ENCODE peak calls at places on chromosomes 12 and 14, in ten cellular contexts. L is coronary artery; Q is fibroblast of the aortic adventitia; R is fibroblast of mammary gland; I is fibroblast of lung; P is adrenal gland; E is lower leg skin; Y is psoas muscle; K is CD8-positive, alpha-beta T cell; M is prostate gland. U is an unnamed sample.

GRCh38 chr12:123387508-123388217 is 3.7 kb downstream of the KMT5A start:
- DNase-seq in R (no peak), L (no peak), I (no peak), P (no peak), E (no peak), Y (no peak), M (no peak), Q (no peak), K (no peak), U (no peak)

GRCh38 chr12:124024263-124024678 is 51.3 kb downstream of the ZNF664 start:
- DNase-seq in Q (peak), E (no peak), I (no peak), P (no peak), L (no peak), M (no peak), R (no peak), Y (no peak), K (no peak), U (no peak)

GRCh38 chr14:68507544-68508081 is 285.3 kb downstream of the ZFP36L1 start:
- DNase-seq in M (peak), R (no peak), Y (no peak), P (no peak), L (no peak), I (no peak), K (peak), E (no peak), Q (no peak), U (no peak)

GRCh38 chr12:48351022-48351708 is 446 bp upstream of the ZNF641 start:
- DNase-seq in R (peak), L (peak), I (peak), M (peak), P (peak), E (peak), Y (peak), K (no peak), Q (peak), U (no peak)

GRCh38 chr12:109089683-109090082 is 3.6 kb downstream of the ALKBH2 start:
- DNase-seq in Q (no peak), P (no peak), K (no peak), M (no peak), L (no peak), I (no peak), E (no peak), Y (no peak), R (no peak), U (no peak)

GRCh38 chr14:91920526-91920925 is 27.0 kb downstream of the FBLN5 start:
- DNase-seq in E (no peak), M (no peak), I (no peak), K (no peak), P (no peak), Y (no peak), Q (no peak), R (no peak), L (no peak), U (no peak)

GRCh38 chr12:123035841-123036240 is 55.4 kb downstream of the ARL6IP4 start:
- DNase-seq in R (no peak), Y (no peak), M (no peak), K (no peak), P (no peak), Q (no peak), I (no peak), L (no peak), E (no peak), U (no peak)

GRCh38 chr14:31221266-31221665 is 13.7 kb upstream of the HECTD1 start:
- DNase-seq in Q (no peak), M (no peak), Y (no peak), P (no peak), I (no peak), K (no peak), R (no peak), E (no peak), L (no peak), U (no peak)

GRCh38 chr12:12079291-12079690 is 8.6 kb downstream of the BCL2L14 start:
- DNase-seq in L (no peak), R (peak), P (no peak), M (no peak), E (no peak), Y (no peak), I (no peak), K (no peak), Q (peak), U (no peak)

GRCh38 chr12:14723763-14724162 is 27.4 kb upstream of the GUCY2C start:
- DNase-seq in Y (no peak), R (peak), Q (peak), L (peak), K (peak), M (peak), I (peak), P (peak), E (peak), U (no peak)

GRCh38 chr12:120758798-120759590 is 33.4 kb downstream of the ACADS start:
- DNase-seq in Y (no peak), P (no peak), M (no peak), R (no peak), E (no peak), I (no peak), L (peak), Q (no peak), K (no peak), U (no peak)

GRCh38 chr14:104870368-104871144 is 5.5 kb downstream of the CEP170B start:
- DNase-seq in Q (no peak), E (no peak), Y (peak), K (peak), R (no peak), P (no peak), I (no peak), M (no peak), L (no peak), U (no peak)

GRCh38 chr12:57430117-57430930 is 519 bp downstream of the R3HDM2 start:
- DNase-seq in E (peak), Y (peak), L (peak), P (peak), M (no peak), I (peak), K (peak), R (peak), Q (peak), U (no peak)

GRCh38 chr14:91330846-91331245 is 86.3 kb upstream of the GPR68 start:
- DNase-seq in P (no peak), M (no peak), L (no peak), R (no peak), Q (no peak), E (no peak), Y (no peak), K (no peak), I (no peak), U (no peak)

GRCh38 chr14:33791971-33792370 is 158.9 kb downstream of the EGLN3 start:
- DNase-seq in I (no peak), E (no peak), K (no peak), M (no peak), R (no peak), L (no peak), Y (no peak), Q (no peak), P (no peak), U (no peak)

GRCh38 chr12:130702966-130703732 is 12.9 kb downstream of the RIMBP2 start:
- DNase-seq in Y (no peak), M (no peak), Q (no peak), P (no peak), E (no peak), I (no peak), L (peak), R (no peak), K (no peak), U (peak)

GRCh38 chr12:1864867-1865266 is 44.5 kb downstream of the LRTM2 start:
- DNase-seq in L (peak), K (no peak), P (no peak), Y (no peak), Q (no peak), E (no peak), M (no peak), R (no peak), I (no peak), U (no peak)

GRCh38 chr12:96981053-96981452 is 74.0 kb downstream of the NEDD1 start:
- DNase-seq in K (no peak), M (no peak), Q (peak), I (peak), Y (no peak), E (no peak), L (no peak), R (peak), P (no peak), U (no peak)

GRCh38 chr14:32259368-32260013 is 56.4 kb upstream of the RNU6-8 start:
- DNase-seq in Y (no peak), K (no peak), P (no peak), Q (peak), M (no peak), I (peak), R (peak), E (no peak), L (no peak), U (no peak)

GRCh38 chr14:63454436-63454835 is 88.7 kb downstream of the PPP2R5E start:
- DNase-seq in P (no peak), E (no peak), Q (no peak), I (no peak), M (no peak), K (no peak), L (no peak), R (no peak), Y (no peak), U (no peak)

GRCh38 chr12:101455685-101456084 is 19.5 kb upstream of the SPIC start:
- DNase-seq in L (no peak), P (no peak), I (no peak), M (no peak), Y (no peak), R (no peak), E (no peak), Q (no peak), K (peak), U (no peak)

DNA sequence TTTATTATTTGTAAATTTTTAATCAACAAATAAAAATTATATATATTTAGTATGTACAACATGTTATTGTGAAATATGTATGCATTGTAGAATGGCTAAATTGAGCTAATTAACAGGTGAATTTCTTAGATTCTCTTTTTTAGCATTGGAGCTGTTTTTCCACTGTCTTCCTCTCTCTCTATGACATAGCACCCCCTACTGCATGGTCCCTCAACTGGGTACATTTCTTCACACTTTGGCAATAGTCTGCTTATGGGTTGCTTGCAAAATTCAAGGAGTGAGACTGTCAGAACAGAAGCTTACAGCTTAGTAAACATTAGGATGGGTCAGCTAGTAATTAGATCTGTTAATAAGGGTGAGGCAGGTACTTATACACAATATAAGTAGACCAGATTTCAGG is 658.5 kb upstream of the MGAT4C start:
- DNase-seq in Y (no peak), L (no peak), I (peak), Q (peak), M (no peak), P (no peak), E (no peak), R (peak), K (no peak), U (no peak)
- TF ChIP-seq CTCF in Y (no peak), L (peak), I (peak), Q (peak), M (no peak), P (peak), E (no peak), R (peak), K (no peak), U (peak)

GRCh38 chr12:6038160-6038559 is 86.3 kb downstream of the VWF start:
- DNase-seq in I (peak), P (no peak), K (no peak), Y (no peak), M (no peak), E (no peak), L (no peak), Q (peak), R (peak), U (peak)
- TF ChIP-seq CTCF in I (peak), P (peak), K (peak), Y (peak), M (peak), E (no peak), L (no peak), Q (peak), R (peak), U (peak)

GRCh38 chr12:31477669-31478068 is 113.3 kb downstream of the DENND5B start:
- DNase-seq in L (no peak), R (no peak), Q (no peak), K (no peak), I (no peak), Y (no peak), P (no peak), M (no peak), E (no peak), U (no peak)

GRCh38 chr12:31478898-31479297 is 112.0 kb downstream of the DENND5B start:
- DNase-seq in M (no peak), I (no peak), E (no peak), P (no peak), R (no peak), K (no peak), Y (no peak), Q (no peak), L (no peak), U (no peak)

GRCh38 chr12:31478425-31478824 is 112.5 kb downstream of the DENND5B start:
- DNase-seq in E (no peak), Q (no peak), I (no peak), Y (no peak), R (no peak), M (no peak), L (no peak), P (no peak), K (no peak), U (no peak)

GRCh38 chr12:31474751-31475150 is 116.2 kb downstream of the DENND5B start:
- DNase-seq in E (no peak), Y (no peak), R (no peak), M (no peak), Q (no peak), L (no peak), K (no peak), I (no peak), P (no peak), U (no peak)

DNA sequence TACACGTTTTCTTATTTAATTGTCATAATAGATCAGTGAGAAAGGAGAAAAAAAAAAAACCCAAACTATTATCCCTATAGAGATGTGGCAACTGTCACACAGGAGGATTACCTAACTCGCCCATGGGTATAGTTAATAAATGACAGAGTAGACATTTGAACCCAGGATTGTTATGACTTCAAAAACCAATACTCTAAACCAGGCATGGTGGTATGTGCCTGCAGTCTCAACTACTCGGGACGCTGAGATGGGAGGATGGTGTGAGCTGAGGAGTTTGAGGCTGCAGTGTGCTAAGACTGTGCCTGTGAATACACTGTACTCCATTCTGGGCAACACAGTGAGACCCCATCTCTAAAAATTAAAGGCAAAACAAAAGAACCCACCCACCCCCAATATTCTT is 114.5 kb downstream of the DENND5B start:
- DNase-seq in R (no peak), L (no peak), M (no peak), E (no peak), P (no peak), Q (no peak), Y (no peak), K (no peak), I (no peak), U (no peak)
- TF ChIP-seq CTCF in R (no peak), L (no peak), M (no peak), E (no peak), P (no peak), Q (no peak), Y (no peak), K (no peak), I (no peak), U (no peak)

GRCh38 chr14:102733326-102733725 is 43.9 kb upstream of the TRAF3 start:
- DNase-seq in R (no peak), M (no peak), K (peak), Y (no peak), L (no peak), Q (no peak), P (no peak), E (no peak), I (no peak), U (no peak)

GRCh38 chr14:102738373-102739189 is 38.7 kb upstream of the TRAF3 start:
- DNase-seq in E (no peak), Q (no peak), L (no peak), I (no peak), K (no peak), M (no peak), R (no peak), P (no peak), Y (no peak), U (no peak)

GRCh38 chr14:102739190-102739469 is 38.1 kb upstream of the TRAF3 start:
- DNase-seq in Q (no peak), R (no peak), Y (no peak), I (no peak), M (no peak), P (no peak), E (no peak), K (no peak), L (no peak), U (no peak)

GRCh38 chr14:102737402-102738372 is 39.6 kb upstream of the TRAF3 start:
- DNase-seq in Q (no peak), E (no peak), M (no peak), R (no peak), P (no peak), L (no peak), I (no peak), K (no peak), Y (no peak), U (no peak)

GRCh38 chr14:102736956-102737355 is 40.3 kb upstream of the TRAF3 start:
- DNase-seq in E (no peak), L (no peak), Q (no peak), K (no peak), P (no peak), R (no peak), Y (no peak), M (no peak), I (no peak), U (no peak)
- TF ChIP-seq CTCF in E (no peak), L (no peak), Q (no peak), K (no peak), P (no peak), R (no peak), Y (no peak), M (no peak), I (no peak), U (no peak)

DNA sequence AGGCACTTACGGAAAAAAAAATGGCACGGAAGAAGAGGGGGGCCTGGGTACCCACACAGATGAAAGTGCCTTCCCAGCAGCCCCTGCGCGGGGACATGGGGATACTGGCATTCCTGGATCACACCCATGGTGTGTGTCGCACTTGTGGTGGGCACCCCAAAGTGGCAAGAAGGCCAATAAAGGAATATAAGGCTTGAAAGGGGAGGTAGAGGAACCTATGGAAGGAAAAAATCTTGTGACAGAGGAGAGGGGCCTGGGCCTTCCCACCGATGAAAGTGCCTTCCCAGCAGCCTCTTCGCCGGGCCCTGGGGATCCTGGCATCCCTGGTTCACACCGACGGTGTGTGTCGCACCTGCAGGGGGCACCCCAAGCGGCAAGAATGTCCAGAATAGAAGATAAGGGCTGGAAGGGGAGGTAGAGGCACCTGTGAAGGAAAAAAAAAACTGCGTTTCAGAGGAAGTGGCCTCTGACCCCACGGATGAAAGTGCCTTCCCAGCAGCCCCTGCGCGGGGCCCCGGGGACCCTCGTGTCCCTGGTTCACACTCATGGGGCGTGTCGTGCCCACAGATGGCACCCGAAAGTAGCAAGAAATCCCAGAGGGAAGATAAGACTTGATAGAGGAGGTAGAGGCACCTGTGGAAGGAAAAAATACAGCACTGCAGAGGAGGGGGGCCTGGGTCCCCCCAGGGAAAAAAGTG is 284.0 kb downstream of the ALG10 start:
- DNase-seq in E (no peak), P (no peak), Y (no peak), Q (no peak), I (no peak), L (no peak), M (no peak), K (no peak), R (no peak), U (no peak)
- TF ChIP-seq CTCF in E (no peak), P (no peak), Y (no peak), Q (no peak), I (no peak), L (no peak), M (no peak), K (no peak), R (no peak), U (no peak)

GRCh38 chr12:3216097-3216496 is 138.9 kb downstream of the TSPAN9 start:
- DNase-seq in R (no peak), K (no peak), M (no peak), Y (no peak), P (no peak), E (no peak), L (no peak), Q (no peak), I (no peak), U (no peak)

GRCh38 chr12:3218846-3219632 is 141.9 kb downstream of the TSPAN9 start:
- DNase-seq in R (no peak), P (no peak), Q (no peak), Y (no peak), E (no peak), I (no peak), L (no peak), K (no peak), M (no peak), U (no peak)

GRCh38 chr12:3218150-3218845 is 141.1 kb downstream of the TSPAN9 start:
- DNase-seq in R (peak), Q (peak), Y (peak), K (no peak), L (peak), P (peak), E (peak), I (peak), M (peak), U (peak)

GRCh38 chr12:3216726-3217682 is 139.8 kb downstream of the TSPAN9 start:
- DNase-seq in P (no peak), R (peak), Q (peak), Y (no peak), I (peak), K (no peak), E (no peak), M (no peak), L (peak), U (no peak)

GRCh38 chr12:3217683-3218079 is 140.5 kb downstream of the TSPAN9 start:
- DNase-seq in P (no peak), I (no peak), Y (no peak), L (no peak), E (no peak), K (no peak), M (no peak), R (no peak), Q (no peak), U (no peak)
- TF ChIP-seq CTCF in P (no peak), I (no peak), Y (no peak), L (no peak), E (no peak), K (no peak), M (no peak), R (no peak), Q (no peak), U (no peak)

DNA sequence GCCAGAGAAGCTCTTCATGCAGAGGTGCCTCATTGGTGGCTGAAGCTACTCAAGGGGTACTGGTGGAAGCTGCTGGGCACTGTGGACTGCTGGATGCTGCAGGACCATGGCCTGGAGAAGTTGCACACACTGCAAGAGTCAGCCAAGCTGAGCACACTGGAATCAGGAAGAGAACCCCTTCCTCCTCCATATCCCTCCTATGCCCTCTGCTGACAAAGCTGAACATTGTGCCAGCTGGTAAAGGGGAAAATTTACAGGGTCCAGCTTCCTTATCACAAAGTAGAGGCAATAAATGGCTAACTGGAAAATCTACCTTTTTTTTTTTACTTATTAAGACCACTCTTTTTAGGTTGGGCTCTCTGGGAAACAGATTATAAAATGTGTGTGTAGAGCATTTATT is 6.5 kb downstream of the CCDC175 start:
- DNase-seq in P (no peak), Y (no peak), Q (no peak), R (no peak), E (no peak), K (no peak), L (no peak), I (no peak), M (no peak), U (no peak)
- TF ChIP-seq CTCF in P (no peak), Y (no peak), Q (no peak), R (no peak), E (no peak), K (no peak), L (no peak), I (peak), M (no peak), U (no peak)

U was measured in D721Med.